ENCODE peak calls at places on chromosomes 3 and 15, in six cellular contexts. W, P, X, D, K and Z are unnamed samples. For H3K4me1 and H3K36me3, the result is how much of the 10 kb centered on the place peaks cover.

GRCh38 chr3:46091046-46091445 is 63.8 kb upstream of the XCR1 start:
- DNase-seq in W (no peak), X (no peak), D (no peak), P (no peak), K (no peak), Z (no peak)

GRCh38 chr3:178445139-178445538 is 91.1 kb upstream of the KCNMB2 start:
- DNase-seq in W (no peak), D (no peak), P (no peak), X (no peak), K (no peak), Z (no peak)

GRCh38 chr3:43256714-43257461 is 29.5 kb upstream of the SNRK start:
- DNase-seq in X (no peak), P (no peak), W (no peak), D (peak), K (no peak), Z (no peak)

GRCh38 chr3:24272875-24273274 is 221.8 kb downstream of the THRB start:
- DNase-seq in X (no peak), K (no peak), P (no peak), D (no peak), W (no peak), Z (no peak)

GRCh38 chr3:99419111-99419510 is 219.3 kb upstream of the COL8A1 start:
- DNase-seq in W (no peak), X (no peak), K (no peak), D (no peak), P (no peak), Z (no peak)

GRCh38 chr3:39273119-39273518 is 6.7 kb downstream of the CX3CR1 start:
- DNase-seq in K (no peak), D (no peak), P (no peak), X (no peak), W (no peak), Z (no peak)

GRCh38 chr15:80160570-80161156 is 7.9 kb downstream of the FAH start:
- DNase-seq in K (peak), W (peak), X (no peak), P (peak), D (peak), Z (peak)

GRCh38 chr15:87493803-87494202 is 762.7 kb downstream of the NTRK3 start:
- DNase-seq in D (no peak), P (no peak), K (no peak), X (no peak), W (no peak), Z (no peak)

GRCh38 chr3:16309558-16309957 is 44.5 kb downstream of the OXNAD1 start:
- DNase-seq in K (no peak), P (peak), D (no peak), X (no peak), W (peak), Z (peak)

GRCh38 chr15:35545316-35545824 is 595 bp downstream of the DPH6 start:
- DNase-seq in D (peak), X (peak), W (peak), P (peak), K (peak), Z (no peak)

GRCh38 chr15:92821491-92822116 is 78.5 kb upstream of the CHD2 start:
- DNase-seq in D (no peak), K (no peak), X (no peak), W (no peak), P (no peak), Z (no peak)

GRCh38 chr3:98070840-98071239 is 16.1 kb upstream of the OR5AC2 start:
- DNase-seq in W (no peak), P (no peak), D (no peak), K (no peak), X (no peak), Z (no peak)
- H3K4me1 ChIP-seq in W (under half), P (under half), D (under half), K (under half), X (under half), Z (under half)

GRCh38 chr3:196341142-196341541 is 3.0 kb upstream of the TM4SF19 start:
- DNase-seq in P (no peak), W (peak), D (no peak), K (no peak), X (no peak), Z (no peak)
- H3K36me3 ChIP-seq in P (under half), W (under half), D (under half), K (under half), X (under half), Z (under half)

GRCh38 chr15:67523337-67523736 is 2.4 kb downstream of the C15orf61 start:
- DNase-seq in W (no peak), K (no peak), D (no peak), P (no peak), X (no peak), Z (no peak)
- H3K4me3 ChIP-seq in W (peak), K (no peak), D (no peak), P (peak), X (peak), Z (no peak)

DNA sequence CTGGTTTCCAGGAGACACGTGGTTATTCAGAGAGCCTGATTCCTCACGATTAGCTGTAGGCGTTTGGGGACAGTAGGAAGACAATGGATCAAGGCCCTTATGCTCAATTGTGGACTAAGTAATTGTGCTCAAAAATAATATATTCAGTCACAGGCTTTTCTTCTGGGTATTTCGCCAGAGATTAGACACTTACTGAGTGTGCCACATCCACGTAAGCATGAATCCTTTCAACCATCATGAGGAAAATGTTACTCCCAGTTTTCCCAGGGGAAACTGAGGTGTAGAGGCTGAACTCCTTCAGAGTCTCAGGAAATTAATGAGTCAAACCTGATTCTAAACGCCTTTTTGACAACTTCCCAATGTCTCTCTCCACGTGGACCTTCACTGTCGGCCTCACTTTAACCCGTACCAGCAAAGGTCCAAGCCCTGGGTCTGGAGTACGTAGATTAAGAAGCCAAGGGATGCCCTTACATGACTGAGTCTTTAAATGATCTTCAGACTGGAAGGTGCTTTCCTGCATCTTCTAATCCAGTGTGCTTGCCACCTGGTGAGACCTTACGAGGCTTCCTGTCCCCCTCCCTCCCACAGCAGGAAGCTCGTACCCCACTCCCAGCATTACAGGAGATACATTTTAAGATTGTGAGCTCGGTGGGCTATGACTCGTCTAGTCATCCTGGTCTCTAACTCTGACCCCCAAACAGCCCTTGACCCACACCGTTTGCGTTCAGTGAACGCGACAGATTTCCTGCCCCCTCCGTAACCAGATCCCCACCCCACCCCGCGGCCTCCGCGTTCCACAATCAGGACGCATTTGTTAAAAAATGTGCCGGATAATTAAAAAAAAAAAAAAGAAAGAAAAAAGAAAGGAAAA is 1.7 kb downstream of the PKM start:
- DNase-seq in X (peak), D (no peak), P (peak), K (no peak), W (no peak), Z (peak)
- H3K4me1 ChIP-seq in X (under half), D (half or more), P (half or more), K (half or more), W (half or more), Z (half or more)

DNA sequence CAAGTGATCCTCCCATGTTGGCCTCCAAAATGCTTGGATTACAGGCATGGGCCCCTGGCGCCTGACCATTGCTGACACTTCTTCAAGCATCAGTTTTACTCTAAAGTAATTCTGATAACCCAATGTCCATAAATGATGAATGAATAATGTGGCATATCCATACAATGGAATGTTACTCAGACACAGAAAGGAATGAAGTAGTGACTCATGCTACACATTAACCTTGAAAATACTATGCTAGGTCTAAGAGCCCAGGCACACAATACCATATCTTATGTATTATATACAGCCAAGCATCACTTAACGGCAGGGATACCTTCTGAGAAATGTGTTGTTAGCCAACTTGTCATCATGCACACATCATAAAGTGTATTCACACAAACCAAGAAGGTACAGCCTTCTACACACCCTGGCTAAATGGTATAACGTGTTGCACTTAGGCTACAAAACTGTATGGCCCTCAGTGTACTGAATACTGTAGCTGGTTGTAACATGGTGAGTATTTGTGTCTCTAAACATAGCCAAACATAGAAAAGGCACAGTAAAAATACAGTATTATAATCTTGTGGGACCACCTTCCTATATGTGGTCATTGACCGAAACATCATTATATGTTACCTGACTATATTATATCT is 31.3 kb downstream of the MKRN2 start:
- DNase-seq in P (no peak), X (no peak), K (no peak), D (no peak), W (no peak), Z (no peak)
- H3K36me3 ChIP-seq in P (half or more), X (under half), K (half or more), D (under half), W (under half), Z (half or more)

GRCh38 chr3:127247292-127247691 is 40.6 kb downstream of the PRR20G start:
- DNase-seq in W (no peak), P (no peak), K (no peak), X (no peak), D (no peak), Z (no peak)
- H3K4me3 ChIP-seq in W (no peak), P (no peak), K (no peak), X (no peak), D (no peak), Z (no peak)

DNA sequence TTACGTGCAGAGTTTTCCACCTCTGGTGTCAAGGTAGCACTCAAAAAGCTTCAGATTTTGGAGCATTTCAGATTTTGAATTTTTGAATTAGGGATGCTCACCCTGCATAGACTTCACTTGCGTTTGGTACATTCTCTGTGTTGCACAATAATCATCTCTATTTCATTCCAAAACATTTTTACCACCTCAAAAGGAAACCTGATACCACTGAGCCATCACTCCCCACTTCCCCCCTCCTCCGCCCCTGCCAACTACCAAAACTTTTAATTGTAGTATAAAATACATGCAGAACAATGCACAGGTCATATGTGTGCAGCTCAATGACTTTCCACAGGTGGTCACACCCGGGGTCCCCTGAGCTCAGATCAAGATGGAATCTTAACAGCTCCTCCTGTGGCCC is 208.8 kb downstream of the SV2B start:
- DNase-seq in P (peak), W (no peak), D (no peak), K (no peak), X (no peak), Z (no peak)
- H3K4me1 ChIP-seq in P (half or more), W (under half), D (under half), K (under half), X (under half), Z (half or more)